ENCODE peak calls at places on chromosomes 3 and 15, in six cellular contexts. One of them, this sample, is unnamed. For H3K9me3, the result is how much of the 10 kb centered on the place peaks cover.

GRCh38 chr3:71078723-71079525 is 504.6 kb downstream of the FOXP1 start:
- DNase-seq in Caco-2: no peak
- DNase-seq in stomach: no peak
- DNase-seq in CD8-positive, alpha-beta T cell: no peak
- DNase-seq in CD4-positive, alpha-beta T cell: no peak
- DNase-seq in effector memory CD4-positive, alpha-beta T cell: no peak
- DNase-seq in this sample: no peak

GRCh38 chr3:67529915-67530314 is 124.5 kb downstream of the SUCLG2 start:
- DNase-seq in stomach: no peak
- DNase-seq in effector memory CD4-positive, alpha-beta T cell: no peak
- DNase-seq in CD4-positive, alpha-beta T cell: no peak
- DNase-seq in Caco-2: no peak
- DNase-seq in CD8-positive, alpha-beta T cell: no peak
- DNase-seq in this sample: no peak

GRCh38 chr3:110567032-110567431 is 504.6 kb upstream of the NECTIN3 start:
- DNase-seq in stomach: no peak
- DNase-seq in CD8-positive, alpha-beta T cell: no peak
- DNase-seq in CD4-positive, alpha-beta T cell: no peak
- DNase-seq in effector memory CD4-positive, alpha-beta T cell: no peak
- DNase-seq in Caco-2: no peak
- DNase-seq in this sample: no peak

GRCh38 chr15:35697549-35698299 is 151.8 kb upstream of the DPH6 start:
- DNase-seq in Caco-2: peak
- DNase-seq in effector memory CD4-positive, alpha-beta T cell: no peak
- DNase-seq in stomach: no peak
- DNase-seq in CD4-positive, alpha-beta T cell: no peak
- DNase-seq in CD8-positive, alpha-beta T cell: no peak
- DNase-seq in this sample: no peak

GRCh38 chr3:58575986-58576652 is 1.1 kb downstream of the FAM107A start:
- DNase-seq in stomach: no peak
- DNase-seq in CD4-positive, alpha-beta T cell: no peak
- DNase-seq in CD8-positive, alpha-beta T cell: no peak
- DNase-seq in effector memory CD4-positive, alpha-beta T cell: no peak
- DNase-seq in Caco-2: no peak
- DNase-seq in this sample: no peak

GRCh38 chr15:50315814-50316630 is 39.0 kb downstream of the GABPB1 start:
- DNase-seq in effector memory CD4-positive, alpha-beta T cell: no peak
- DNase-seq in CD8-positive, alpha-beta T cell: no peak
- DNase-seq in stomach: no peak
- DNase-seq in Caco-2: no peak
- DNase-seq in CD4-positive, alpha-beta T cell: no peak
- DNase-seq in this sample: no peak

GRCh38 chr3:131591394-131591990 is 88.7 kb upstream of the MRPL3 start:
- DNase-seq in Caco-2: no peak
- DNase-seq in CD8-positive, alpha-beta T cell: no peak
- DNase-seq in effector memory CD4-positive, alpha-beta T cell: no peak
- DNase-seq in stomach: no peak
- DNase-seq in CD4-positive, alpha-beta T cell: no peak
- DNase-seq in this sample: no peak

GRCh38 chr15:72912121-72912520 is 128.6 kb upstream of the ADPGK start:
- DNase-seq in Caco-2: no peak
- DNase-seq in CD4-positive, alpha-beta T cell: no peak
- DNase-seq in effector memory CD4-positive, alpha-beta T cell: no peak
- DNase-seq in CD8-positive, alpha-beta T cell: no peak
- DNase-seq in stomach: no peak
- DNase-seq in this sample: no peak

GRCh38 chr3:52346623-52347530 is 30.8 kb downstream of the DNAH1 start:
- DNase-seq in CD4-positive, alpha-beta T cell: no peak
- DNase-seq in Caco-2: no peak
- DNase-seq in effector memory CD4-positive, alpha-beta T cell: no peak
- DNase-seq in stomach: no peak
- DNase-seq in CD8-positive, alpha-beta T cell: no peak
- DNase-seq in this sample: no peak

GRCh38 chr3:126551066-126551838 is 7.5 kb downstream of the C3orf22 start:
- DNase-seq in Caco-2: peak
- DNase-seq in effector memory CD4-positive, alpha-beta T cell: no peak
- DNase-seq in CD4-positive, alpha-beta T cell: peak
- DNase-seq in stomach: peak
- DNase-seq in CD8-positive, alpha-beta T cell: no peak
- DNase-seq in this sample: no peak

GRCh38 chr3:53084310-53085001 is 38.6 kb upstream of the SFMBT1 start:
- DNase-seq in stomach: no peak
- DNase-seq in Caco-2: peak
- DNase-seq in effector memory CD4-positive, alpha-beta T cell: no peak
- DNase-seq in CD4-positive, alpha-beta T cell: no peak
- DNase-seq in CD8-positive, alpha-beta T cell: no peak
- DNase-seq in this sample: no peak

GRCh38 chr3:52498134-52499054 is 3.3 kb downstream of the STAB1 start:
- DNase-seq in stomach: no peak
- DNase-seq in effector memory CD4-positive, alpha-beta T cell: no peak
- DNase-seq in CD4-positive, alpha-beta T cell: no peak
- DNase-seq in Caco-2: no peak
- DNase-seq in CD8-positive, alpha-beta T cell: no peak
- DNase-seq in this sample: no peak

GRCh38 chr3:126439346-126439967 is 36.2 kb downstream of the ZXDC start:
- DNase-seq in stomach: peak
- DNase-seq in Caco-2: no peak
- DNase-seq in CD8-positive, alpha-beta T cell: no peak
- DNase-seq in CD4-positive, alpha-beta T cell: no peak
- DNase-seq in effector memory CD4-positive, alpha-beta T cell: no peak
- DNase-seq in this sample: no peak

GRCh38 chr15:77042955-77043920 is 27.7 kb downstream of the TSPAN3 start:
- DNase-seq in CD4-positive, alpha-beta T cell: no peak
- DNase-seq in Caco-2: no peak
- DNase-seq in CD8-positive, alpha-beta T cell: no peak
- DNase-seq in stomach: no peak
- DNase-seq in effector memory CD4-positive, alpha-beta T cell: no peak
- DNase-seq in this sample: no peak

GRCh38 chr15:76209523-76209922 is 101.7 kb downstream of the ETFA start:
- DNase-seq in CD4-positive, alpha-beta T cell: no peak
- DNase-seq in Caco-2: no peak
- DNase-seq in CD8-positive, alpha-beta T cell: no peak
- DNase-seq in stomach: no peak
- DNase-seq in effector memory CD4-positive, alpha-beta T cell: no peak
- DNase-seq in this sample: no peak

GRCh38 chr3:60010778-60011177 is 961.0 kb upstream of the CFAP20DC start:
- DNase-seq in effector memory CD4-positive, alpha-beta T cell: peak
- DNase-seq in Caco-2: no peak
- DNase-seq in stomach: no peak
- DNase-seq in CD8-positive, alpha-beta T cell: peak
- DNase-seq in CD4-positive, alpha-beta T cell: peak
- DNase-seq in this sample: peak

GRCh38 chr3:112403101-112403500 is 70.1 kb downstream of the CD200 start:
- DNase-seq in Caco-2: no peak
- DNase-seq in CD8-positive, alpha-beta T cell: no peak
- DNase-seq in stomach: no peak
- DNase-seq in effector memory CD4-positive, alpha-beta T cell: no peak
- DNase-seq in CD4-positive, alpha-beta T cell: no peak
- DNase-seq in this sample: no peak

GRCh38 chr3:69420781-69421520 is 35.1 kb upstream of the FRMD4B start:
- DNase-seq in stomach: no peak
- DNase-seq in CD8-positive, alpha-beta T cell: no peak
- DNase-seq in Caco-2: no peak
- DNase-seq in CD4-positive, alpha-beta T cell: no peak
- DNase-seq in effector memory CD4-positive, alpha-beta T cell: no peak
- DNase-seq in this sample: no peak

GRCh38 chr3:123165163-123165562 is 36.6 kb upstream of the SEC22A start:
- DNase-seq in CD8-positive, alpha-beta T cell: no peak
- DNase-seq in stomach: no peak
- DNase-seq in effector memory CD4-positive, alpha-beta T cell: no peak
- DNase-seq in CD4-positive, alpha-beta T cell: no peak
- DNase-seq in Caco-2: no peak
- DNase-seq in this sample: no peak

GRCh38 chr3:7764091-7764490 is 737.5 kb upstream of the LMCD1 start:
- DNase-seq in CD8-positive, alpha-beta T cell: no peak
- DNase-seq in CD4-positive, alpha-beta T cell: no peak
- DNase-seq in Caco-2: no peak
- DNase-seq in effector memory CD4-positive, alpha-beta T cell: no peak
- DNase-seq in stomach: no peak
- DNase-seq in this sample: no peak

GRCh38 chr15:92907880-92908279 is 7.8 kb downstream of the CHD2 start:
- DNase-seq in Caco-2: no peak
- DNase-seq in CD8-positive, alpha-beta T cell: no peak
- DNase-seq in effector memory CD4-positive, alpha-beta T cell: peak
- DNase-seq in stomach: no peak
- DNase-seq in CD4-positive, alpha-beta T cell: no peak
- DNase-seq in this sample: no peak

GRCh38 chr3:14200276-14200675 is 21.7 kb downstream of the LSM3 start:
- DNase-seq in Caco-2: no peak
- DNase-seq in CD8-positive, alpha-beta T cell: no peak
- DNase-seq in effector memory CD4-positive, alpha-beta T cell: no peak
- DNase-seq in CD4-positive, alpha-beta T cell: no peak
- DNase-seq in stomach: no peak
- DNase-seq in this sample: no peak

GRCh38 chr3:177499779-177500423 is 302.6 kb upstream of the TBL1XR1 start:
- DNase-seq in Caco-2: no peak
- DNase-seq in effector memory CD4-positive, alpha-beta T cell: no peak
- DNase-seq in CD8-positive, alpha-beta T cell: no peak
- DNase-seq in stomach: no peak
- DNase-seq in CD4-positive, alpha-beta T cell: no peak
- DNase-seq in this sample: no peak

GRCh38 chr3:100210777-100211145 is 50.0 kb upstream of the TBC1D23 start:
- DNase-seq in stomach: no peak
- DNase-seq in effector memory CD4-positive, alpha-beta T cell: no peak
- DNase-seq in Caco-2: no peak
- DNase-seq in CD4-positive, alpha-beta T cell: no peak
- DNase-seq in CD8-positive, alpha-beta T cell: no peak
- DNase-seq in this sample: no peak

GRCh38 chr15:85036716-85037115 is 55.1 kb downstream of the PDE8A start:
- DNase-seq in CD8-positive, alpha-beta T cell: no peak
- DNase-seq in CD4-positive, alpha-beta T cell: no peak
- DNase-seq in effector memory CD4-positive, alpha-beta T cell: no peak
- DNase-seq in stomach: no peak
- DNase-seq in Caco-2: no peak
- DNase-seq in this sample: no peak

GRCh38 chr3:183108002-183108449 is 8.7 kb upstream of the MCCC1 start:
- DNase-seq in stomach: no peak
- DNase-seq in CD4-positive, alpha-beta T cell: no peak
- DNase-seq in Caco-2: no peak
- DNase-seq in effector memory CD4-positive, alpha-beta T cell: no peak
- DNase-seq in CD8-positive, alpha-beta T cell: no peak
- DNase-seq in this sample: no peak

GRCh38 chr3:82306189-82306588 is 544.7 kb upstream of the GBE1 start:
- DNase-seq in CD8-positive, alpha-beta T cell: no peak
- DNase-seq in effector memory CD4-positive, alpha-beta T cell: no peak
- DNase-seq in stomach: no peak
- DNase-seq in Caco-2: no peak
- DNase-seq in CD4-positive, alpha-beta T cell: no peak
- DNase-seq in this sample: no peak

GRCh38 chr15:23759964-23760363 is 72.9 kb upstream of the NDN start:
- DNase-seq in CD8-positive, alpha-beta T cell: no peak
- DNase-seq in CD4-positive, alpha-beta T cell: no peak
- DNase-seq in effector memory CD4-positive, alpha-beta T cell: no peak
- DNase-seq in Caco-2: no peak
- DNase-seq in stomach: no peak
- DNase-seq in this sample: no peak

GRCh38 chr3:65406470-65406869 is 632.2 kb downstream of the MAGI1 start:
- DNase-seq in CD4-positive, alpha-beta T cell: no peak
- DNase-seq in effector memory CD4-positive, alpha-beta T cell: no peak
- DNase-seq in CD8-positive, alpha-beta T cell: no peak
- DNase-seq in stomach: no peak
- DNase-seq in Caco-2: no peak
- DNase-seq in this sample: no peak

DNA sequence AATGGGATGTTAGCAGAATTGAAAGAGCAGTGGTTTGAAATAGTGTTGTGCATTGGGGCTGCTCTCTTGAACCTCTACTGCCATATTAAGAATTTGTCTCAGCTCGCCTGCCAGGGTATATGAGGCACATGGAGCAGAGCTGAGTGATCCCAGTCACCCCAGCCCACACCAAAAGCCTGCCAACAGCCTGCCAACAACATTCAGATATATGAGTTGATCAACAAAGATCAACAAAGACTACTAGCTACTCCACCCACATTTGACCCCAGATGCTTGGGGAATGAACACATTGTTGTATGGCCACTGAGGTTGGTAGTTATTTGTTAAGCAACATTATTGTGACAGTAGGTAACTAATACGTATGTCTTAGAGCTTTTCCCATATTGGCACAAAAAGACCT is 570.9 kb upstream of the IL12A start:
- DNase-seq in effector memory CD4-positive, alpha-beta T cell: no peak
- DNase-seq in Caco-2: no peak
- DNase-seq in CD8-positive, alpha-beta T cell: no peak
- DNase-seq in stomach: no peak
- DNase-seq in CD4-positive, alpha-beta T cell: no peak
- DNase-seq in this sample: no peak
- H3K9me3 ChIP-seq in effector memory CD4-positive, alpha-beta T cell: under half
- H3K9me3 ChIP-seq in Caco-2: under half
- H3K9me3 ChIP-seq in CD8-positive, alpha-beta T cell: under half
- H3K9me3 ChIP-seq in stomach: under half
- H3K9me3 ChIP-seq in CD4-positive, alpha-beta T cell: under half
- H3K9me3 ChIP-seq in this sample: under half

DNA sequence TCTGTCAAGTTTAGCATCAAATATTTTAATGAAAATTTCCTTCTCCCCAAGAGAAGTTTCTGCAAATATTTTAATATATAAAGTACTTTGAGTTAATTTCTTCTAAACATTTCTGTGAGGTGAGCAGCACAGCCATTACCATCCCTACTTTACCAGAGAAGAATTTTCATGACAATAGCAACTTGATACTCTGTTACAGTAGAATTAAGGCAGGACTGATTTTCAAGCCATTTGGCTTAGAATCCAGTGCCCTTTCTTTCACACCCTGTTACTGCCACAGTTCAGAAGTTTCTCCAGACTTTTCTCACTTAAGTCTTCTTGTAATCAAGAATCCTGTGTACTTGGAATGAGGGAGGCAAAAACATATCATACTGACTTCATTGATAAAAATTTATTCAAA is 556.9 kb upstream of the SGO1 start:
- DNase-seq in CD8-positive, alpha-beta T cell: no peak
- DNase-seq in Caco-2: no peak
- DNase-seq in stomach: no peak
- DNase-seq in effector memory CD4-positive, alpha-beta T cell: no peak
- DNase-seq in CD4-positive, alpha-beta T cell: no peak
- DNase-seq in this sample: no peak
- H3K9me3 ChIP-seq in CD8-positive, alpha-beta T cell: under half
- H3K9me3 ChIP-seq in Caco-2: under half
- H3K9me3 ChIP-seq in stomach: under half
- H3K9me3 ChIP-seq in effector memory CD4-positive, alpha-beta T cell: under half
- H3K9me3 ChIP-seq in CD4-positive, alpha-beta T cell: under half
- H3K9me3 ChIP-seq in this sample: under half

GRCh38 chr3:9911863-9912262 is 5.0 kb upstream of the IL17RC start:
- DNase-seq in CD8-positive, alpha-beta T cell: no peak
- DNase-seq in stomach: no peak
- DNase-seq in CD4-positive, alpha-beta T cell: no peak
- DNase-seq in Caco-2: no peak
- DNase-seq in effector memory CD4-positive, alpha-beta T cell: no peak
- DNase-seq in this sample: no peak
- H3K9me3 ChIP-seq in CD8-positive, alpha-beta T cell: under half
- H3K9me3 ChIP-seq in stomach: under half
- H3K9me3 ChIP-seq in CD4-positive, alpha-beta T cell: under half
- H3K9me3 ChIP-seq in Caco-2: under half
- H3K9me3 ChIP-seq in effector memory CD4-positive, alpha-beta T cell: under half
- H3K9me3 ChIP-seq in this sample: under half

DNA sequence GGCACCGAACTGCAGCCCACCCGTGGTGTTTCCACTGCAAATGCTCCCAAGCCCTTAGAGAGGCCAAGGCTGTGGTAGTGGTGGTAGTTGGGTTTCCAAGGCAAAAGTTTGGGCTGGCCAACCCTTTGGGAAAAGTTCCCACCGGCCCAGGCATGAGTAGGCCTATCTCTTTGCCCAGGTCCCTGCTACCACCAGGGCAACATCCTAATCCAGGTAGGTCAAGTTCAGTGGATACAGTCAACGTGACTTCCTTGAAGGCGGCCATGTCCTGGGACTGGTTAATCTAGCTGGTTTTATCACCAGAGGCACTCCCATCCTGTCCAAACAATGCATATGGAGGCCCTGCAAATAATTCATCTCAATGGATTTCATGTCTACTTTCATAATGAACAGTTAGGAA is 1.6 kb upstream of the ONECUT1 start:
- DNase-seq in effector memory CD4-positive, alpha-beta T cell: no peak
- DNase-seq in CD4-positive, alpha-beta T cell: no peak
- DNase-seq in CD8-positive, alpha-beta T cell: no peak
- DNase-seq in Caco-2: no peak
- DNase-seq in stomach: no peak
- DNase-seq in this sample: no peak
- H3K9me3 ChIP-seq in effector memory CD4-positive, alpha-beta T cell: under half
- H3K9me3 ChIP-seq in CD4-positive, alpha-beta T cell: under half
- H3K9me3 ChIP-seq in CD8-positive, alpha-beta T cell: under half
- H3K9me3 ChIP-seq in Caco-2: under half
- H3K9me3 ChIP-seq in stomach: under half
- H3K9me3 ChIP-seq in this sample: under half